ENCODE peak calls at places on chromosome 22, in seven cellular contexts. B is stimulated activated CD8-positive, alpha-beta memory T cell treated with anti-CD3 and anti-CD28 coated beads, Interleukin-7, amount 100 ng/mL, for 1 hour; A is stimulated activated CD4-positive, alpha-beta T cell treated with anti-CD3 and anti-CD28 coated beads, Interleukin-12 subunit alpha, Interleukin-12 subunit beta, amount 100 ng/mL, for 48 hours; S is AG08395; H is progenitor cell of endocrine pancreas; W is NCI-H1694; Z is D341Med. N is an unnamed sample.

GRCh38 chr22:23397008-23397617 is 183.0 kb downstream of the IGLL1 start:
- DNase-seq in S (no peak), Z (peak), H (no peak), B (no peak), A (no peak), W (no peak), N (no peak)

GRCh38 chr22:46528121-46528610 is 9.3 kb downstream of the CELSR1 start:
- DNase-seq in Z (no peak), H (no peak), S (no peak), A (no peak), B (no peak), W (no peak), N (no peak)

GRCh38 chr22:23536821-23537345 is 43.2 kb downstream of the IGLL1 start:
- DNase-seq in Z (no peak), A (no peak), H (no peak), W (no peak), S (no peak), B (no peak), N (no peak)

GRCh38 chr22:35766654-35767580 is 49.2 kb downstream of the APOL5 start:
- DNase-seq in A (no peak), B (no peak), S (peak), H (no peak), W (no peak), Z (no peak), N (no peak)

GRCh38 chr22:30474683-30475424 is 3.0 kb upstream of the SEC14L3 start:
- DNase-seq in Z (no peak), S (no peak), A (no peak), W (no peak), B (no peak), H (no peak), N (no peak)

GRCh38 chr22:48357961-48358360 is 1469.7 kb downstream of the BRD1 start:
- DNase-seq in B (no peak), Z (no peak), S (no peak), A (no peak), W (no peak), H (no peak), N (no peak)

GRCh38 chr22:19052941-19053551 is 69.2 kb downstream of the DGCR2 start:
- DNase-seq in Z (peak), B (no peak), A (no peak), S (no peak), W (no peak), H (no peak), N (no peak)

GRCh38 chr22:46229701-46230100 is 20.4 kb downstream of the CDPF1 start:
- DNase-seq in A (no peak), W (no peak), H (no peak), Z (no peak), B (no peak), S (no peak), N (no peak)

GRCh38 chr22:46738642-46738960 is 549 bp upstream of the CERK start:
- DNase-seq in W (no peak), A (no peak), H (no peak), B (no peak), S (no peak), Z (no peak), N (no peak)

GRCh38 chr22:39297490-39298193 is 21.8 kb downstream of the RPL3 start:
- DNase-seq in B (no peak), Z (no peak), W (no peak), A (no peak), H (no peak), S (no peak), N (no peak)

GRCh38 chr22:25482868-25483639 is 81.4 kb upstream of the GRK3 start:
- DNase-seq in W (no peak), Z (no peak), S (no peak), A (no peak), H (no peak), B (no peak), N (no peak)

GRCh38 chr22:50438305-50439275 is 36.2 kb downstream of the SBF1 start:
- DNase-seq in Z (no peak), S (no peak), B (no peak), A (no peak), H (no peak), W (no peak), N (no peak)

GRCh38 chr22:23509571-23510302 is 70.4 kb downstream of the IGLL1 start:
- DNase-seq in H (no peak), Z (no peak), A (no peak), S (peak), W (no peak), B (no peak), N (no peak)

GRCh38 chr22:36197065-36197440 is 4.6 kb downstream of the APOL4 start:
- DNase-seq in A (no peak), S (no peak), Z (no peak), H (no peak), B (no peak), W (no peak), N (peak)

GRCh38 chr22:38034884-38035529 is 22.2 kb upstream of the PICK1 start:
- DNase-seq in Z (no peak), S (no peak), B (no peak), A (no peak), W (no peak), H (no peak), N (no peak)

GRCh38 chr22:38325575-38325974 is 8.3 kb upstream of the CSNK1E start:
- DNase-seq in B (no peak), W (no peak), Z (no peak), S (no peak), H (no peak), A (no peak), N (no peak)

GRCh38 chr22:20305894-20306645 is 13.8 kb downstream of the DGCR6L start:
- DNase-seq in Z (no peak), A (no peak), B (no peak), S (no peak), H (no peak), W (no peak), N (no peak)

GRCh38 chr22:41526802-41527799 is 17.2 kb downstream of the POLR3H start:
- DNase-seq in A (peak), Z (peak), H (no peak), W (peak), B (peak), S (peak), N (no peak)

GRCh38 chr22:44819966-44820631 is 67.7 kb downstream of the ARHGAP8 start:
- DNase-seq in Z (no peak), H (no peak), B (no peak), W (no peak), S (no peak), A (no peak), N (no peak)

GRCh38 chr22:44442856-44443595 is 55.0 kb downstream of the RTL6 start:
- DNase-seq in B (no peak), H (no peak), Z (peak), W (no peak), A (no peak), S (no peak), N (no peak)

GRCh38 chr22:28978158-28978557 is 83.5 kb downstream of the C22orf31 start:
- DNase-seq in W (no peak), A (peak), H (no peak), Z (no peak), B (no peak), S (peak), N (peak)

GRCh38 chr22:50314455-50315288 is 7.2 kb upstream of the PLXNB2 start:
- DNase-seq in A (peak), B (peak), H (no peak), S (no peak), W (no peak), Z (no peak), N (no peak)

GRCh38 chr22:27876684-27877083 is 42.4 kb downstream of the PITPNB start:
- DNase-seq in S (peak), Z (peak), A (no peak), H (no peak), W (peak), B (no peak), N (no peak)

GRCh38 chr22:21567456-21568206 is at the start of gene UBE2L3:
- DNase-seq in S (peak), Z (peak), H (peak), B (peak), W (peak), A (peak), N (peak)

GRCh38 chr22:17734197-17734596 is 40.1 kb downstream of the BID start:
- DNase-seq in S (peak), B (no peak), A (peak), H (no peak), W (no peak), Z (no peak), N (no peak)

GRCh38 chr22:31944700-31945477 is 554 bp downstream of the YWHAH start:
- DNase-seq in Z (peak), H (no peak), W (no peak), A (peak), B (no peak), S (peak), N (peak)

GRCh38 chr22:41092847-41093371 is 517 bp downstream of the EP300 start:
- DNase-seq in W (no peak), A (no peak), S (no peak), H (no peak), B (no peak), Z (peak), N (no peak)

GRCh38 chr22:33577862-33578411 is 342.3 kb downstream of the LARGE1 start:
- DNase-seq in W (no peak), Z (no peak), S (no peak), A (no peak), B (no peak), H (no peak), N (no peak)

GRCh38 chr22:31561238-31561887 is 65.0 kb downstream of the SFI1 start:
- DNase-seq in B (peak), H (peak), Z (peak), W (peak), A (peak), S (peak), N (peak)

GRCh38 chr22:37491106-37491505 is 4.9 kb upstream of the MFNG start:
- DNase-seq in A (no peak), H (no peak), W (no peak), B (no peak), S (no peak), Z (no peak), N (no peak)

GRCh38 chr22:46001046-46001425 is 24.1 kb upstream of the WNT7B start:
- DNase-seq in A (no peak), S (no peak), B (no peak), Z (no peak), H (no peak), W (no peak), N (no peak)

GRCh38 chr22:32606181-32606580 is 131.6 kb downstream of the FBXO7 start:
- DNase-seq in W (no peak), H (no peak), B (no peak), Z (no peak), A (no peak), S (no peak), N (no peak)

GRCh38 chr22:46828323-46829139 is 66.1 kb downstream of the TBC1D22A start:
- DNase-seq in A (no peak), Z (peak), W (no peak), B (no peak), S (no peak), H (no peak), N (no peak)

GRCh38 chr22:19666663-19667593 is 47.4 kb upstream of the SEPTIN5 start:
- DNase-seq in B (no peak), A (no peak), Z (no peak), H (no peak), W (no peak), S (peak), N (no peak)

GRCh38 chr22:20412474-20413216 is 18.7 kb downstream of the ZNF74 start:
- DNase-seq in H (no peak), S (no peak), A (no peak), B (no peak), W (no peak), Z (no peak), N (no peak)

GRCh38 chr22:46619830-46620501 is at the start of gene GRAMD4:
- DNase-seq in Z (peak), A (no peak), W (peak), H (no peak), S (no peak), B (no peak), N (no peak)

GRCh38 chr22:46684706-46685105 is 53.3 kb downstream of the CERK start:
- DNase-seq in H (no peak), W (no peak), B (no peak), A (no peak), Z (no peak), S (no peak), N (no peak)

GRCh38 chr22:42635531-42635930 is 4.9 kb downstream of the ATP5MGL start:
- DNase-seq in S (peak), H (no peak), Z (no peak), A (no peak), B (no peak), W (no peak), N (peak)

GRCh38 chr22:22820626-22821025 is 67.0 kb upstream of the IGLL5 start:
- DNase-seq in S (no peak), H (no peak), W (no peak), A (no peak), Z (no peak), B (no peak), N (no peak)

GRCh38 chr22:44638966-44639739 is 62.9 kb upstream of the PRR5 start:
- DNase-seq in B (no peak), A (no peak), S (peak), H (no peak), Z (no peak), W (no peak), N (peak)